ENCODE peak calls at places on chromosomes 12 and 14, in five cellular contexts. W is breast epithelium, A is MCF 10A, Z is mesothelial cell of epicardium, L is glutamatergic neuron. Y is an unnamed sample.

GRCh38 chr12:110501378-110501721 is 561 bp downstream of the VPS29 start:
- DNase-seq in W (no peak), A (peak; percentile 80), Z (peak; percentile 38), L (no peak), Y (peak; percentile 84)

GRCh38 chr12:128853321-128854197 is at the start of gene GLT1D1:
- DNase-seq in W (no peak), A (no peak), Z (peak; percentile 41), L (peak; percentile 41), Y (peak; percentile 63)

GRCh38 chr14:92513204-92513965 is at the start of gene RIN3:
- DNase-seq in W (no peak), A (peak; percentile 50), Z (peak; percentile 62), L (peak; percentile 59), Y (peak; percentile 91)

GRCh38 chr14:100907240-100907639 is 3.7 kb upstream of the RTL1 start:
- DNase-seq in W (no peak), A (no peak), Z (no peak), L (no peak), Y (no peak)

GRCh38 chr12:27995406-27995805 is 22.9 kb upstream of the PTHLH start:
- DNase-seq in W (no peak), A (no peak), Z (no peak), L (no peak), Y (no peak)

GRCh38 chr12:128817115-128818015 is 6.4 kb downstream of the SLC15A4 start:
- DNase-seq in W (no peak), A (peak; percentile 16), Z (no peak), L (no peak), Y (peak; percentile 33)

GRCh38 chr12:55974308-55974724 is 438 bp downstream of the RAB5B start:
- DNase-seq in W (peak; percentile 61), A (peak; percentile 47), Z (no peak), L (peak; percentile 62), Y (no peak)

GRCh38 chr12:123520567-123521474 is 12.7 kb downstream of the RILPL1 start:
- DNase-seq in W (no peak), A (no peak), Z (no peak), L (no peak), Y (no peak)

GRCh38 chr14:65131176-65131765 is 29.0 kb upstream of the MAX start:
- DNase-seq in W (no peak), A (no peak), Z (no peak), L (no peak), Y (no peak)

GRCh38 chr14:96424104-96424989 is 32.4 kb downstream of the AK7 start:
- DNase-seq in W (no peak), A (peak; percentile 74), Z (no peak), L (no peak), Y (no peak)

GRCh38 chr12:805022-805632 is 52.7 kb downstream of the WNK1 start:
- DNase-seq in W (no peak), A (no peak), Z (no peak), L (no peak), Y (no peak)

GRCh38 chr12:124402281-124403066 is 107.6 kb downstream of the RFLNA start:
- DNase-seq in W (no peak), A (no peak), Z (no peak), L (no peak), Y (no peak)

GRCh38 chr12:87667378-87667777 is 361.8 kb downstream of the C12orf50 start:
- DNase-seq in W (no peak), A (peak; percentile 55), Z (no peak), L (no peak), Y (no peak)

GRCh38 chr12:87274594-87275245 is 754.5 kb downstream of the C12orf50 start:
- DNase-seq in W (no peak), A (peak; percentile 29), Z (no peak), L (no peak), Y (no peak)

GRCh38 chr14:54483848-54484247 is 4.9 kb downstream of the GMFB start:
- DNase-seq in W (no peak), A (no peak), Z (no peak), L (no peak), Y (no peak)

GRCh38 chr14:102223682-102224081 is 81.3 kb downstream of the MOK start:
- DNase-seq in W (no peak), A (no peak), Z (no peak), L (no peak), Y (no peak)

GRCh38 chr12:115771601-115772000 is 505.9 kb downstream of the MED13L start:
- DNase-seq in W (no peak), A (no peak), Z (no peak), L (no peak), Y (no peak)

GRCh38 chr12:132280436-132280835 is 49.0 kb downstream of the GALNT9 start:
- DNase-seq in W (no peak), A (no peak), Z (no peak), L (no peak), Y (no peak)

GRCh38 chr12:67681145-67681778 is 32.7 kb downstream of the DYRK2 start:
- DNase-seq in W (no peak), A (peak; percentile 90), Z (no peak), L (no peak), Y (no peak)

GRCh38 chr12:43267782-43268181 is 284.2 kb downstream of the ADAMTS20 start:
- DNase-seq in W (no peak), A (no peak), Z (no peak), L (no peak), Y (no peak)

GRCh38 chr12:115267891-115268290 is 583.9 kb upstream of the TBX3 start:
- DNase-seq in W (no peak), A (no peak), Z (no peak), L (no peak), Y (no peak)

GRCh38 chr12:57548488-57548887 is 1.4 kb upstream of the KIF5A start:
- DNase-seq in W (no peak), A (no peak), Z (no peak), L (no peak), Y (no peak)

GRCh38 chr12:13104403-13104802 is 936 bp upstream of the GSG1 start:
- DNase-seq in W (no peak), A (no peak), Z (no peak), L (no peak), Y (no peak)

GRCh38 chr12:107761502-107761904 is 566 bp upstream of the PRDM4 start:
- DNase-seq in W (no peak), A (no peak), Z (no peak), L (no peak), Y (no peak)

GRCh38 chr14:90281261-90281660 is 24.9 kb downstream of the PSMC1 start:
- DNase-seq in W (no peak), A (peak; percentile 63), Z (no peak), L (no peak), Y (no peak)

GRCh38 chr12:87827638-87828264 is 201.4 kb downstream of the C12orf50 start:
- DNase-seq in W (no peak), A (peak; percentile 73), Z (no peak), L (no peak), Y (no peak)

GRCh38 chr12:70756118-70756517 is 118.9 kb upstream of the PTPRB start:
- DNase-seq in W (no peak), A (peak; percentile 74), Z (no peak), L (no peak), Y (no peak)

GRCh38 chr12:106254724-106255123 is 6.9 kb upstream of the CKAP4 start:
- DNase-seq in W (no peak), A (no peak), Z (no peak), L (no peak), Y (no peak)

GRCh38 chr14:105882626-105883025 is 356.2 kb downstream of the TMEM121 start:
- DNase-seq in W (no peak), A (no peak), Z (peak; percentile 29), L (peak; percentile 2), Y (peak; percentile 84)

DNA sequence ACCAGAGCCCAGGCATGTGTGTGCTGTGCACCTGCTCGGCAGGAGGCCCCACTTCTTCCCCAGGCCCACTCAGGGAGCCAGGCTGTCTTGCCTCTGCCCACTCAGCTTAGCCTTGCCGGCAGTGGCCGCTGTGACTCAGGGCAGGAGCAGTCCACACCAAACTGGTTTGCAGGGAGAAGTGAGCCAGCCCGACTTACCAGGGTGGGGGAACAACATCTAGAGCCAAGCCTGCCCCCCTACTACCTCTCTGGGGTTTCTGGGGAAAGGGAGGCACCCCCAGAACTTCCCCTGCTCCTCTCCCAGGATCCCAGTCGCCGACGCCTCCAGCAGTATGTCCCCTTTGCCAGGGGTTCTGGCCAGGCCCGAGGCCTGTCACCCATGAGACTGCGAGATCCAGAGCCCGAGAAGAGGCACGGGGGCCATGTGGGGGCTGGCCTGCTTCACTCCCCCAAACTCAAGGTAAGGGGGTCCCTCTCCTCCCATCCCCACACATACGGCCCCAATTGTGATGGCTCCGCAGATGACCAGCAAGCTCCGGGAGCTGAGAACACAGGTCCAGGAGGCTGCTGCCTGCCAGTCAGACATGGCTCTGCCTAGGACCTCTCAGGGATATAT is 3.0 kb downstream of the PLEKHG6 start:
- DNase-seq in W (no peak), A (no peak), Z (no peak), L (no peak), Y (no peak)
- TF ChIP-seq CTCF in W (no peak), A (no peak), Z (no peak), L (no peak), Y (no peak)

GRCh38 chr12:104591272-104591940 is 134.7 kb downstream of the CHST11 start:
- DNase-seq in W (no peak), A (no peak), Z (no peak), L (no peak), Y (no peak)
- TF ChIP-seq CTCF in W (no peak), A (no peak), Z (no peak), L (no peak), Y (no peak)

GRCh38 chr12:39959016-39959415 is 146.9 kb downstream of the SLC2A13 start:
- DNase-seq in W (no peak), A (no peak), Z (no peak), L (no peak), Y (no peak)

GRCh38 chr12:39959467-39959866 is 146.4 kb downstream of the SLC2A13 start:
- DNase-seq in W (no peak), A (no peak), Z (no peak), L (no peak), Y (no peak)

DNA sequence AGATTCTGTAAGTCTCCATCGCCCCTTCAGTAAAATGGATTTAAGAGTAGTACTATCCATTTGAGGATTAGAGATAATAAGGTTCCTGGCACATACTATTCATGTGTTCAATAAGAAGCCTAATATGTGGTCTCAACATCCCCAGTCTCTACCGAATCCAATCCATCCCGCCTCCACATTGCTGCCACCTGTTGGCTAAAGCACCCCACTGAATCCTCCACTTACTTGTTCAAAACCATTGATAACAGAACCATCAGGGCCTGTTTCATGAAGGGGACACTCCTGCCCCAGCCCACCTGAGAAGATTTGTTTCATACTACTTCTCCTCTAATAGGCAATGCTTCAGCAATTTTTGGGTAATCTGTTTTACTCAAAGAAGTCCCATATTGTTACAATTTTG is 147.5 kb downstream of the SLC2A13 start:
- DNase-seq in W (no peak), A (no peak), Z (no peak), L (no peak), Y (no peak)
- TF ChIP-seq CTCF in W (no peak), A (no peak), Z (no peak), L (no peak), Y (no peak)

DNA sequence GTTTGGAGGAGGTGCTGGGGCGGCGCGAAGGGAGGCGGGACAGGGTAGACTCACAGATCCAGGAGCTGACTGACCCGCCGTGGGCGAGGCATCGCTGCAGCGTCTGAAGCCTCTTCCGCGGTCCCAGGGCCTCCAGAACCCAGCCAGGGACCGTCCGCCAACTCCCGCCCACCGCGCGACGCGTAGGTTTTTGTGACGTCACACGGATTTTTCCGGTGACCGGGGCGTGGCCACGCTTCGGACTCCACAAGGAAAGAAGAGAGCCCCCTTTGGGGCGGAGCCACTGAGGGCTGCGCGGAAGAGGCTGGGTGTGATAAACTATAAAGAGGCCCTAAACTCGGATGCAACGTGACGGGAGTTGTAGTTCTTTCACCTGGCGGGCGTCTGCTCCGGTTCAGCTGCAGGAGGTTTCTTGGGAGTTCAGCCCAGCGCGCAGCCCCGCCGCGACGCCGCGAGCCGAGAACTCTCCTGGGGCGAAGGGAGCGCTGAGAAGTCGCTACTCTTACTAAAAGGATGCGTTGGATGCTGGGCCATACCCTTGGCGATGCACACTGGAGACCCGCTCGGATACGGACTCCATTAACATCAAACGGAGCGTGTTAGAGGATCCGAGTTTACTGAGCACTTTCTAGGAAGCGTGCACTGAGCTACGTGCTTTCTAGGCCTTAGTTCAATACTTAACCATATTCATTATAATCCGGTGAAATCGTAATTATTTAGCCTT is at the start of gene AMN1:
- DNase-seq in W (peak; percentile 99), A (peak; percentile 94), Z (peak; percentile 100), L (peak; percentile 99), Y (peak; percentile 100)
- TF ChIP-seq CTCF in W (peak; percentile 51), A (no peak), Z (no peak), L (no peak), Y (no peak)